ENCODE peak calls at places on chromosomes 6 and 20, in four cellular contexts. H is brain microvascular endothelial cell, V is esophagus squamous epithelium, R is IMR-90. U is an unnamed sample.

GRCh38 chr6:133017581-133017980 is 203.2 kb downstream of the RPS12 start:
- DNase-seq in V (no peak), H (no peak), R (peak; percentile 78), U (peak; percentile 48)

GRCh38 chr6:157635388-157636244 is 187.4 kb upstream of the SNX9 start:
- DNase-seq in H (no peak), R (no peak), V (no peak), U (peak; percentile 17)

GRCh38 chr20:51531141-51531710 is 11.3 kb downstream of the NFATC2 start:
- DNase-seq in H (no peak), V (no peak), R (peak; percentile 36), U (peak; percentile 89)

GRCh38 chr20:52972190-52972937 is at the start of gene TSHZ2:
- DNase-seq in V (peak; percentile 6), H (peak; percentile 0), R (peak; percentile 1), U (peak; percentile 50)

GRCh38 chr6:149856256-149856994 is 7.7 kb downstream of the LRP11 start:
- DNase-seq in R (no peak), V (no peak), H (no peak), U (peak; percentile 48)

GRCh38 chr6:24033284-24033683 is 92.7 kb upstream of the NRSN1 start:
- DNase-seq in R (no peak), H (no peak), V (no peak), U (no peak)

GRCh38 chr6:31651602-31652191 is 764 bp downstream of the BAG6 start:
- DNase-seq in V (peak; percentile 64), H (peak; percentile 79), R (peak; percentile 80), U (peak; percentile 71)

GRCh38 chr6:147099974-147100373 is 104.2 kb upstream of the STXBP5 start:
- DNase-seq in R (peak; percentile 93), V (no peak), H (peak; percentile 89), U (no peak)

GRCh38 chr6:95248501-95248900 is 328.8 kb upstream of the MANEA start:
- DNase-seq in H (no peak), V (no peak), R (peak; percentile 52), U (no peak)

GRCh38 chr6:149031545-149032317 is 284.9 kb downstream of the UST start:
- DNase-seq in R (peak; percentile 85), V (no peak), H (peak; percentile 93), U (peak; percentile 43)

GRCh38 chr6:35954335-35954734 is 33.4 kb upstream of the SRPK1 start:
- DNase-seq in V (no peak), R (peak; percentile 27), H (no peak), U (no peak)

GRCh38 chr6:89487864-89488263 is 54.9 kb downstream of the ANKRD6 start:
- DNase-seq in V (no peak), H (no peak), R (no peak), U (no peak)

GRCh38 chr6:95197590-95197989 is 379.7 kb upstream of the MANEA start:
- DNase-seq in V (no peak), H (no peak), R (no peak), U (no peak)

GRCh38 chr6:1624071-1624847 is 14.5 kb downstream of the FOXC1 start:
- DNase-seq in R (no peak), V (no peak), H (no peak), U (no peak)

GRCh38 chr6:484086-484728 is 92.7 kb downstream of the IRF4 start:
- DNase-seq in H (no peak), R (peak; percentile 16), V (no peak), U (peak; percentile 55)

GRCh38 chr6:21596379-21597242 is 3.1 kb downstream of the SOX4 start:
- DNase-seq in H (peak; percentile 32), R (peak; percentile 59), V (no peak), U (peak; percentile 70)

GRCh38 chr6:41836022-41836659 is 48.6 kb downstream of the TOMM6 start:
- DNase-seq in H (no peak), R (peak; percentile 41), V (no peak), U (no peak)

GRCh38 chr6:126848119-126848518 is 270.4 kb upstream of the RSPO3 start:
- DNase-seq in R (no peak), V (no peak), H (no peak), U (no peak)

GRCh38 chr6:40893021-40893420 is 146.0 kb downstream of the UNC5CL start:
- DNase-seq in H (no peak), R (no peak), V (no peak), U (no peak)

GRCh38 chr6:150416120-150416519 is 47.3 kb downstream of the IYD start:
- DNase-seq in R (no peak), V (no peak), H (no peak), U (no peak)

GRCh38 chr20:45833030-45833882 is at the start of gene SNX21:
- DNase-seq in V (no peak), H (peak; percentile 81), R (peak; percentile 94), U (peak; percentile 73)

GRCh38 chr20:17910828-17911294 is 57.7 kb downstream of the SNX5 start:
- DNase-seq in H (peak; percentile 89), V (no peak), R (peak; percentile 81), U (peak; percentile 25)

GRCh38 chr20:50776122-50776795 is 18.6 kb upstream of the BCAS4 start:
- DNase-seq in V (no peak), R (no peak), H (no peak), U (no peak)

GRCh38 chr6:158938811-158939254 is 61.2 kb downstream of the RSPH3 start:
- DNase-seq in R (no peak), H (peak; percentile 7), V (no peak), U (peak; percentile 29)

GRCh38 chr20:29318871-29319461 is 1938.5 kb upstream of the DEFB115 start:
- DNase-seq in V (no peak), H (no peak), R (no peak), U (no peak)

GRCh38 chr6:34242252-34243130 is 5.8 kb downstream of the HMGA1 start:
- DNase-seq in R (peak; percentile 25), V (no peak), H (no peak), U (no peak)
- H3K4me3 ChIP-seq in R (no peak overlapping the region), V (no peak overlapping the region), H (no peak overlapping the region), U (no peak overlapping the region)

DNA sequence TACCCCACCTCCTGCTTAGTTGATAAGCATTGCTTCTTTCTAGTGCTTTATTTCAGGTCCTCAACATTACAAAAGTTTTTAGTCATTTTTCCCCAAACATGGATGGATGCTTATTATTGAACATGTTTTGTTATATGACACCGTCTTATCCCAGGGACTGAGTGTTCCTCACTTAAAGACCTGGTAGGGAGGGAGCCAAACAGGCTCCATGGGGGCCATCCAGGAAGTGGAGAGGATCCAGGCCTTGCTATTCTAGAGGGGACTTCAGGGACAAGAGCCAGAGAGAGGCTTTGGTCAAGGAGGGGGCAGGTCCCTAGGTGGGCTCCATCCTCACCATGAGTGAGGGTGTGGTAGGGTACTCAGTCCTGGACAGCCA is 7.4 kb downstream of the SLC32A1 start:
- DNase-seq in V (no peak), R (no peak), H (no peak), U (no peak)
- TF ChIP-seq CTCF in V (no peak), R (no peak), H (no peak), U (no peak)

GRCh38 chr6:34534146-34534545 is 22.0 kb downstream of the SPDEF start:
- DNase-seq in H (no peak), R (no peak), V (no peak), U (no peak)

GRCh38 chr6:34534656-34535055 is 21.5 kb downstream of the SPDEF start:
- DNase-seq in R (no peak), V (no peak), H (no peak), U (no peak)

GRCh38 chr6:34530753-34531365 is 25.3 kb downstream of the SPDEF start:
- DNase-seq in H (no peak), V (no peak), R (no peak), U (no peak)

GRCh38 chr6:34531580-34532201 is 24.4 kb downstream of the SPDEF start:
- DNase-seq in H (peak; percentile 82), V (no peak), R (peak; percentile 67), U (peak; percentile 35)

DNA sequence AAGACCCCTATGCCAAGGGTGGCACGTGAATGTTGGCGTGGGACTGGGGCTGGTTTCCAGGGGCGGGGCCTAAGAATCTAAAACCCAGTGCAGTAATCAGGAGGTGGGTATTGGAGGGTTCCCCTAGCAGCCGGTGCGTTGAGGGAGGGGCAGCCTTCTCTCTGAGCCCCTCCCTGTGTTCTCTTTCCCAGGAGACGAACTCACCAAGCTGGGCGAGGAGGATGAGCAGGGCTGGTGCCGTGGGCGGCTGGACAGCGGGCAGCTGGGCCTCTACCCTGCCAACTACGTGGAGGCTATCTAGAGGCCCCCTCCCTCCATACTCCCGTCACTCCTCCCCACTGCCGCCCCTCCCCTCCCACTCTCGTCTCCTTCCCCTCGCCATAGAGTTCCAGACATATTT is 23.9 kb downstream of the SPDEF start:
- DNase-seq in H (no peak), R (no peak), V (no peak), U (no peak)
- H3K4me3 ChIP-seq in H (peak overlapping the region; percentile 47), R (peak overlapping the region; percentile 42), V (no peak overlapping the region), U (no peak overlapping the region)

GRCh38 chr20:16703570-16703969 is 26.3 kb upstream of the SNRPB2 start:
- DNase-seq in H (no peak), V (no peak), R (no peak), U (no peak)

GRCh38 chr20:16695633-16696032 is 34.2 kb upstream of the SNRPB2 start:
- DNase-seq in R (no peak), V (no peak), H (no peak), U (no peak)

GRCh38 chr20:16699287-16699686 is 30.5 kb upstream of the SNRPB2 start:
- DNase-seq in V (no peak), R (no peak), H (no peak), U (no peak)

GRCh38 chr20:16701296-16701695 is 28.5 kb upstream of the SNRPB2 start:
- DNase-seq in H (no peak), R (no peak), V (no peak), U (peak; percentile 12)
- TF ChIP-seq CTCF in H (peak; percentile 42), R (peak; percentile 10), V (peak; percentile 15), U (peak; percentile 19)

DNA sequence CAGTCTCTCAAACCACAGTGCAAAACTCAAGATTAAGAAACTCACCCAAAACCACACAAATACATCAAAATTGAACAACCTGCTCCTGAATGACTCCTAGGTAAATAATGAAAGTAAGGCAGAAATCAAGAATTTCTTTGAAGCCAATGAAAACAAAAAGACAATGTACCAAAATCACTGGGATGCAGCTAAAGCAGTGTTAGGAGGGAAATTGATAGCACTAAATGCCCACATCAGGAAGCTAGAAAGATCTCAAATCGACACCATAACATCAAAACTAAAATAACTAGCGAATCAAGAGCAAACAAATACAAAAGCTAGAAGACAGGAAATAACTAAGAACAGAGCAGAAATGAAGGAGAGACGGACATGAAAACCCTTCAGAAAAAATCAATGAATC is 70.5 kb downstream of the TBC1D32 start:
- DNase-seq in V (no peak), R (no peak), H (no peak), U (no peak)
- H3K4me3 ChIP-seq in V (no peak overlapping the region), R (no peak overlapping the region), H (no peak overlapping the region), U (no peak overlapping the region)

GRCh38 chr20:54163402-54163801 is 10.4 kb downstream of the CYP24A1 start:
- DNase-seq in V (no peak), R (no peak), H (no peak), U (no peak)
- TF ChIP-seq CTCF in V (no peak), R (no peak), H (no peak), U (no peak)

GRCh38 chr20:38805958-38806854 is 709 bp downstream of the PPP1R16B start:
- DNase-seq in R (no peak), H (no peak), V (no peak), U (no peak)
- H3K4me3 ChIP-seq in R (no peak overlapping the region), H (peak overlapping the region; percentile 45), V (peak overlapping the region; percentile 48), U (no peak overlapping the region)

GRCh38 chr6:43575772-43576551 is at the start of the genes POLH and XPO5:
- DNase-seq in V (peak; percentile 43), R (peak; percentile 88), H (peak; percentile 81), U (peak; percentile 85)

GRCh38 chr6:43575105-43575771 is 600 bp downstream of the XPO5 start:
- DNase-seq in H (no peak), V (no peak), R (peak; percentile 9), U (peak; percentile 15)

GRCh38 chr6:43570876-43571441 is 4.9 kb downstream of the XPO5 start:
- DNase-seq in V (no peak), R (peak; percentile 47), H (no peak), U (peak; percentile 83)

GRCh38 chr6:43572015-43572414 is 3.8 kb downstream of the XPO5 start:
- DNase-seq in R (no peak), H (no peak), V (no peak), U (no peak)
- TF ChIP-seq CTCF in R (no peak), H (no peak), V (no peak), U (no peak)